ENCODE peak calls at places on chromosome 22, in six cellular contexts. Z is iPS DF 6.9, C is vagina, Y is mucosa of descending colon, K is PC-3, P is HCT116. L is an unnamed sample.

GRCh38 chr22:35330258-35330861 is 30.7 kb downstream of the TOM1 start:
- DNase-seq in Z (no peak), C (no peak), Y (peak; percentile 74), K (peak; percentile 16), P (no peak), L (no peak)

GRCh38 chr22:50729391-50730012 is 8.5 kb upstream of the ACR start:
- DNase-seq in Z (no peak), C (no peak), Y (no peak), K (no peak), P (no peak), L (peak; percentile 72)

GRCh38 chr22:42929838-42930155 is 72.7 kb upstream of the ARFGAP3 start:
- DNase-seq in Z (no peak), C (no peak), Y (no peak), K (no peak), P (no peak), L (no peak)

GRCh38 chr22:20298110-20298802 is 21.6 kb downstream of the DGCR6L start:
- DNase-seq in Z (no peak), C (no peak), Y (peak; percentile 10), K (no peak), P (no peak), L (peak; percentile 71)

GRCh38 chr22:21963286-21963685 is 10.6 kb upstream of the PPM1F start:
- DNase-seq in Z (no peak), C (no peak), Y (no peak), K (no peak), P (no peak), L (no peak)

GRCh38 chr22:20435436-20436308 is 2.0 kb downstream of the SCARF2 start:
- DNase-seq in Z (no peak), C (no peak), Y (no peak), K (no peak), P (no peak), L (no peak)

GRCh38 chr22:46803031-46803880 is 40.8 kb downstream of the TBC1D22A start:
- DNase-seq in Z (peak; percentile 55), C (no peak), Y (peak; percentile 61), K (peak; percentile 60), P (peak; percentile 32), L (peak; percentile 93)

GRCh38 chr22:42257386-42257785 is 13.1 kb downstream of the TCF20 start:
- DNase-seq in Z (no peak), C (no peak), Y (no peak), K (no peak), P (no peak), L (no peak)

GRCh38 chr22:19637405-19638281 is 76.7 kb upstream of the SEPTIN5 start:
- DNase-seq in Z (no peak), C (no peak), Y (no peak), K (no peak), P (no peak), L (no peak)

GRCh38 chr22:44026630-44027511 is 2.8 kb downstream of the PARVB start:
- DNase-seq in Z (no peak), C (no peak), Y (peak; percentile 76), K (no peak), P (no peak), L (no peak)

GRCh38 chr22:24496234-24496633 is 1.1 kb downstream of the UPB1 start:
- DNase-seq in Z (no peak), C (no peak), Y (no peak), K (no peak), P (no peak), L (no peak)

GRCh38 chr22:44693756-44694155 is 8.2 kb upstream of the PRR5 start:
- DNase-seq in Z (no peak), C (no peak), Y (no peak), K (no peak), P (no peak), L (no peak)

GRCh38 chr22:44971651-44972362 is 38.0 kb downstream of the PHF21B start:
- DNase-seq in Z (no peak), C (no peak), Y (no peak), K (no peak), P (no peak), L (no peak)

GRCh38 chr22:20271114-20271994 is 3.2 kb upstream of the RTN4R start:
- DNase-seq in Z (no peak), C (no peak), Y (no peak), K (no peak), P (no peak), L (no peak)

GRCh38 chr22:38240734-38241252 is 32.0 kb downstream of the TMEM184B start:
- DNase-seq in Z (peak; percentile 50), C (no peak), Y (peak; percentile 58), K (peak; percentile 83), P (peak; percentile 69), L (peak; percentile 91)

GRCh38 chr22:19974233-19974861 is 32.7 kb upstream of the TXNRD2 start:
- DNase-seq in Z (peak; percentile 92), C (no peak), Y (peak; percentile 72), K (peak; percentile 22), P (peak; percentile 41), L (peak; percentile 99)

GRCh38 chr22:35126993-35127392 is 61.0 kb downstream of the ISX start:
- DNase-seq in Z (no peak), C (no peak), Y (no peak), K (no peak), P (no peak), L (no peak)

GRCh38 chr22:27247691-27248434 is 553.7 kb downstream of the MN1 start:
- DNase-seq in Z (no peak), C (no peak), Y (peak; percentile 13), K (no peak), P (no peak), L (no peak)

GRCh38 chr22:46140989-46141928 is 9.1 kb upstream of the PPARA start:
- DNase-seq in Z (no peak), C (no peak), Y (no peak), K (no peak), P (no peak), L (no peak)

GRCh38 chr22:27110985-27111451 is 453.6 kb downstream of the MIAT start:
- DNase-seq in Z (no peak), C (no peak), Y (no peak), K (no peak), P (no peak), L (peak; percentile 68)

GRCh38 chr22:19923914-19924513 is 17.6 kb upstream of the COMT start:
- DNase-seq in Z (no peak), C (no peak), Y (no peak), K (no peak), P (no peak), L (no peak)

GRCh38 chr22:23178512-23179254 is 1.6 kb upstream of the BCR start:
- DNase-seq in Z (peak; percentile 78), C (no peak), Y (peak; percentile 71), K (peak; percentile 68), P (peak; percentile 27), L (peak; percentile 94)
- H3K4me3 ChIP-seq in Z (no peak overlapping the region), C (no peak overlapping the region), Y (no peak overlapping the region), K (no peak overlapping the region), P (no peak overlapping the region), L (no peak overlapping the region)

GRCh38 chr22:41217553-41218157 is 12.5 kb downstream of the L3MBTL2 start:
- DNase-seq in Z (no peak), C (no peak), Y (peak; percentile 56), K (no peak), P (no peak), L (peak; percentile 80)
- H3K36me3 ChIP-seq in Z (peaks cover 15% of the 10 kb centered on the region), C (peaks cover 45% of the 10 kb centered on the region), Y (no peaks in the 10 kb centered on the region), K (peaks cover 3% of the 10 kb centered on the region), P (peaks cover 5% of the 10 kb centered on the region), L (peaks cover 16% of the 10 kb centered on the region)

GRCh38 chr22:49196046-49196511 is 631.6 kb downstream of the BRD1 start:
- DNase-seq in Z (no peak), C (no peak), Y (no peak), K (no peak), P (no peak), L (no peak)
- H3K4me3 ChIP-seq in Z (no peak overlapping the region), C (no peak overlapping the region), Y (no peak overlapping the region), K (no peak overlapping the region), P (no peak overlapping the region), L (no peak overlapping the region)

DNA sequence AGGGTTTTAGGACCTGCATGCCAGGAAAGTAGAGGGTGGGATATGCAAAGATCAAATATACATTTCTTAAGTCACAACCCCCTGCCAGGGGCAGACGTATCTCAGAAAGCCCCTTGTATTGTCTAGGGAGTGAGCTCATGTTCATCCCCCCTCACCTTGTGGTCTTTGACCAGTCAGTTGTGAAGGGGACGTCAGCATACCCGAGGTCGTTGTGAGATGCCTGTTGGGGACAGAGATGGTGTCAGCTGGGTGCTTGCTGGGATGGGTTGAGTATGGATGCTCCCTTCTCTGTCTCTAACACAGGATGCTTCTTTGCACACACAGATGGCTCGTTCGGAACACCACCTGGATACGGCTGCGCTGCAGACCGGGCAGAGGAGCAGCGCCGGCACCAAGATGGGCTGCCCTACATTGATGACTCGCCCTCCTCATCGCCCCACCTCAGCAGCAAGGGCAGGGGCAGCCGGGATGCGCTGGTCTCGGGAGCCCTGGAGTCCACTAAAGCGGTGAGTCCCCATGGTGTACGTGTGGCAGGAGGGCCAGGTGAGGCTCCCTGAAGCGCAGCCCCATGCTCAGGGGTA is 73.3 kb downstream of the BCR start:
- DNase-seq in Z (no peak), C (no peak), Y (no peak), K (no peak), P (no peak), L (no peak)
- H3K36me3 ChIP-seq in Z (peaks cover 8% of the 10 kb centered on the region), C (peaks cover 9% of the 10 kb centered on the region), Y (no peaks in the 10 kb centered on the region), K (no peaks in the 10 kb centered on the region), P (no peaks in the 10 kb centered on the region), L (peaks cover 2% of the 10 kb centered on the region)

GRCh38 chr22:32208681-32209080 is 3.8 kb upstream of the RFPL2 start:
- DNase-seq in Z (no peak), C (no peak), Y (no peak), K (no peak), P (no peak), L (no peak)

GRCh38 chr22:32207971-32208480 is 3.2 kb upstream of the RFPL2 start:
- DNase-seq in Z (no peak), C (no peak), Y (no peak), K (no peak), P (no peak), L (no peak)

GRCh38 chr22:32204856-32205722 is at the start of gene RFPL2:
- DNase-seq in Z (no peak), C (no peak), Y (no peak), K (no peak), P (peak; percentile 66), L (peak; percentile 84)

GRCh38 chr22:32205974-32206773 is 1.3 kb upstream of the RFPL2 start:
- DNase-seq in Z (no peak), C (no peak), Y (no peak), K (no peak), P (no peak), L (peak; percentile 78)

GRCh38 chr22:32206774-32207758 is 2.2 kb upstream of the RFPL2 start:
- DNase-seq in Z (no peak), C (no peak), Y (peak; percentile 62), K (peak; percentile 48), P (peak; percentile 56), L (peak; percentile 70)
- H3K4me3 ChIP-seq in Z (no peak overlapping the region), C (no peak overlapping the region), Y (no peak overlapping the region), K (no peak overlapping the region), P (no peak overlapping the region), L (no peak overlapping the region)

DNA sequence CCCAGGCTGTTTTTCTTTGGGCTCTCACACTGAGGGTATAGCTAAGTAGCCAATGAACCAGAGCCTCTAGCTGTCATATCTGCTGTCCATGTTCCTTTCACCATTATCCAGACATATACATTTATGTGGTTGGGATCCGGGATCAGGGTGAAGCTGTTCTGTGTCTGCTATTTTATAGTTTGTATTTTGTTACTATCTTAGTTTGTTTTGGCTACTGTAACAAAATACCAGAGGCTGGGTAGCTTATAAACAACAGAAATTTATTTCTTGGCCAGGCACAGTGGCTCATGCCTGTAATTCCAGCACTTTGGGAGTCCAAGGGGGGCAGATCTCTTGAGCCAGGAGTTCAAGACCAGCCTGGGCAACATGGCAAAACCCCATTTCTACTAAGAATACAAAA is 40.5 kb upstream of the CABP7 start:
- DNase-seq in Z (no peak), C (no peak), Y (no peak), K (no peak), P (no peak), L (no peak)
- H3K36me3 ChIP-seq in Z (peaks cover 16% of the 10 kb centered on the region), C (peaks cover 62% of the 10 kb centered on the region), Y (peaks cover 5% of the 10 kb centered on the region), K (peaks cover 51% of the 10 kb centered on the region), P (peaks cover 25% of the 10 kb centered on the region), L (peaks cover 16% of the 10 kb centered on the region)